ENCODE peak calls at places on chromosomes 11 and 22, in seven cellular contexts. One of them, this sample, is unnamed.

GRCh38 chr11:13674799-13675509 is 6.5 kb downstream of the FAR1 start:
- DNase-seq in neural crest cell: no peak
- DNase-seq in IMR-90: no peak
- DNase-seq in HL-60: peak
- DNase-seq in iris pigment epithelial cell: peak
- DNase-seq in PC-3: no peak
- DNase-seq in GM04503: no peak
- DNase-seq in this sample: no peak

GRCh38 chr22:30245985-30246901 is at the start of gene LIF:
- DNase-seq in IMR-90: peak
- DNase-seq in neural crest cell: no peak
- DNase-seq in iris pigment epithelial cell: peak
- DNase-seq in GM04503: no peak
- DNase-seq in HL-60: no peak
- DNase-seq in PC-3: no peak
- DNase-seq in this sample: no peak

GRCh38 chr11:133020321-133020720 is 512.0 kb downstream of the OPCML start:
- DNase-seq in neural crest cell: no peak
- DNase-seq in IMR-90: no peak
- DNase-seq in HL-60: no peak
- DNase-seq in GM04503: no peak
- DNase-seq in PC-3: no peak
- DNase-seq in iris pigment epithelial cell: no peak
- DNase-seq in this sample: no peak

GRCh38 chr11:111440416-111441205 is 61.5 kb upstream of the POU2AF1 start:
- DNase-seq in IMR-90: no peak
- DNase-seq in HL-60: no peak
- DNase-seq in GM04503: no peak
- DNase-seq in neural crest cell: no peak
- DNase-seq in PC-3: no peak
- DNase-seq in iris pigment epithelial cell: no peak
- DNase-seq in this sample: no peak

GRCh38 chr11:103842795-103843194 is 193.6 kb upstream of the DDI1 start:
- DNase-seq in IMR-90: peak
- DNase-seq in GM04503: no peak
- DNase-seq in HL-60: no peak
- DNase-seq in iris pigment epithelial cell: peak
- DNase-seq in neural crest cell: no peak
- DNase-seq in PC-3: no peak
- DNase-seq in this sample: peak

GRCh38 chr22:23305321-23305910 is 125.1 kb downstream of the BCR start:
- DNase-seq in IMR-90: peak
- DNase-seq in PC-3: peak
- DNase-seq in iris pigment epithelial cell: peak
- DNase-seq in GM04503: no peak
- DNase-seq in HL-60: no peak
- DNase-seq in neural crest cell: no peak
- DNase-seq in this sample: no peak

GRCh38 chr22:17120711-17121234 is 387 bp downstream of the TMEM121B start:
- DNase-seq in PC-3: no peak
- DNase-seq in iris pigment epithelial cell: peak
- DNase-seq in GM04503: no peak
- DNase-seq in neural crest cell: peak
- DNase-seq in HL-60: no peak
- DNase-seq in IMR-90: no peak
- DNase-seq in this sample: no peak

GRCh38 chr22:26608129-26608528 is 9.7 kb downstream of the CRYBB1 start:
- DNase-seq in HL-60: no peak
- DNase-seq in neural crest cell: no peak
- DNase-seq in PC-3: no peak
- DNase-seq in iris pigment epithelial cell: no peak
- DNase-seq in IMR-90: no peak
- DNase-seq in GM04503: no peak
- DNase-seq in this sample: no peak

GRCh38 chr22:49717322-49717919 is 110.3 kb downstream of the BRD1 start:
- DNase-seq in HL-60: no peak
- DNase-seq in neural crest cell: no peak
- DNase-seq in GM04503: no peak
- DNase-seq in iris pigment epithelial cell: no peak
- DNase-seq in PC-3: no peak
- DNase-seq in IMR-90: no peak
- DNase-seq in this sample: no peak

GRCh38 chr22:39592104-39593060 is 21.8 kb downstream of the CACNA1I start:
- DNase-seq in iris pigment epithelial cell: peak
- DNase-seq in PC-3: peak
- DNase-seq in IMR-90: peak
- DNase-seq in neural crest cell: no peak
- DNase-seq in GM04503: peak
- DNase-seq in HL-60: no peak
- DNase-seq in this sample: peak

GRCh38 chr22:37221424-37222336 is 9.4 kb upstream of the SSTR3 start:
- DNase-seq in neural crest cell: no peak
- DNase-seq in GM04503: no peak
- DNase-seq in HL-60: no peak
- DNase-seq in IMR-90: no peak
- DNase-seq in PC-3: no peak
- DNase-seq in iris pigment epithelial cell: no peak
- DNase-seq in this sample: no peak

GRCh38 chr11:2166091-2166851 is 5.3 kb upstream of the INS start:
- DNase-seq in GM04503: no peak
- DNase-seq in HL-60: no peak
- DNase-seq in neural crest cell: peak
- DNase-seq in IMR-90: no peak
- DNase-seq in iris pigment epithelial cell: no peak
- DNase-seq in PC-3: peak
- DNase-seq in this sample: no peak

GRCh38 chr11:134145715-134146114 is 76.8 kb downstream of the JAM3 start:
- DNase-seq in GM04503: no peak
- DNase-seq in IMR-90: no peak
- DNase-seq in HL-60: no peak
- DNase-seq in iris pigment epithelial cell: no peak
- DNase-seq in neural crest cell: no peak
- DNase-seq in PC-3: no peak
- DNase-seq in this sample: no peak

GRCh38 chr11:126431401-126432064 is 76.0 kb downstream of the ST3GAL4 start:
- DNase-seq in iris pigment epithelial cell: peak
- DNase-seq in HL-60: no peak
- DNase-seq in neural crest cell: no peak
- DNase-seq in GM04503: peak
- DNase-seq in PC-3: peak
- DNase-seq in IMR-90: peak
- DNase-seq in this sample: peak

GRCh38 chr11:62449451-62449851 is 30.6 kb downstream of the SCGB1A1 start:
- DNase-seq in HL-60: no peak
- DNase-seq in IMR-90: no peak
- DNase-seq in GM04503: no peak
- DNase-seq in iris pigment epithelial cell: no peak
- DNase-seq in PC-3: peak
- DNase-seq in neural crest cell: no peak
- DNase-seq in this sample: no peak

GRCh38 chr11:130214861-130215530 is 55.4 kb downstream of the ST14 start:
- DNase-seq in PC-3: no peak
- DNase-seq in IMR-90: no peak
- DNase-seq in iris pigment epithelial cell: no peak
- DNase-seq in neural crest cell: no peak
- DNase-seq in GM04503: no peak
- DNase-seq in HL-60: no peak
- DNase-seq in this sample: no peak

GRCh38 chr11:44957051-44957515 is 6.4 kb upstream of the TP53I11 start:
- DNase-seq in PC-3: no peak
- DNase-seq in HL-60: no peak
- DNase-seq in IMR-90: no peak
- DNase-seq in GM04503: no peak
- DNase-seq in neural crest cell: peak
- DNase-seq in iris pigment epithelial cell: no peak
- DNase-seq in this sample: no peak

GRCh38 chr22:29141078-29141688 is 64.5 kb upstream of the EMID1 start:
- DNase-seq in iris pigment epithelial cell: no peak
- DNase-seq in PC-3: no peak
- DNase-seq in neural crest cell: no peak
- DNase-seq in IMR-90: no peak
- DNase-seq in HL-60: no peak
- DNase-seq in GM04503: no peak
- DNase-seq in this sample: no peak

GRCh38 chr11:134139873-134140331 is 71.0 kb downstream of the JAM3 start:
- DNase-seq in PC-3: peak
- DNase-seq in neural crest cell: peak
- DNase-seq in HL-60: no peak
- DNase-seq in IMR-90: peak
- DNase-seq in GM04503: peak
- DNase-seq in iris pigment epithelial cell: peak
- DNase-seq in this sample: peak

GRCh38 chr11:98455500-98456186 is 565.1 kb upstream of the CNTN5 start:
- DNase-seq in PC-3: peak
- DNase-seq in iris pigment epithelial cell: no peak
- DNase-seq in GM04503: no peak
- DNase-seq in neural crest cell: no peak
- DNase-seq in HL-60: no peak
- DNase-seq in IMR-90: no peak
- DNase-seq in this sample: no peak

GRCh38 chr22:23064381-23065068 is 5.8 kb upstream of the GNAZ start:
- DNase-seq in GM04503: no peak
- DNase-seq in iris pigment epithelial cell: no peak
- DNase-seq in HL-60: no peak
- DNase-seq in PC-3: no peak
- DNase-seq in neural crest cell: no peak
- DNase-seq in IMR-90: no peak
- DNase-seq in this sample: no peak

GRCh38 chr11:111983187-111983986 is 41.8 kb upstream of the DLAT start:
- DNase-seq in GM04503: no peak
- DNase-seq in neural crest cell: peak
- DNase-seq in IMR-90: peak
- DNase-seq in HL-60: no peak
- DNase-seq in iris pigment epithelial cell: no peak
- DNase-seq in PC-3: peak
- DNase-seq in this sample: no peak

GRCh38 chr11:125638315-125638714 is 13.4 kb downstream of the CHEK1 start:
- DNase-seq in HL-60: no peak
- DNase-seq in IMR-90: no peak
- DNase-seq in neural crest cell: no peak
- DNase-seq in GM04503: no peak
- DNase-seq in PC-3: no peak
- DNase-seq in iris pigment epithelial cell: no peak
- DNase-seq in this sample: no peak

GRCh38 chr11:5713695-5714094 is 22.6 kb upstream of the OR56B1 start:
- DNase-seq in HL-60: no peak
- DNase-seq in IMR-90: no peak
- DNase-seq in PC-3: no peak
- DNase-seq in iris pigment epithelial cell: no peak
- DNase-seq in neural crest cell: no peak
- DNase-seq in GM04503: no peak
- DNase-seq in this sample: no peak

GRCh38 chr11:2898366-2899079 is 12.9 kb upstream of the CDKN1C start:
- DNase-seq in IMR-90: peak
- DNase-seq in iris pigment epithelial cell: peak
- DNase-seq in HL-60: peak
- DNase-seq in neural crest cell: no peak
- DNase-seq in PC-3: peak
- DNase-seq in GM04503: peak
- DNase-seq in this sample: peak

GRCh38 chr22:46833228-46833627 is 70.8 kb downstream of the TBC1D22A start:
- DNase-seq in iris pigment epithelial cell: peak
- DNase-seq in HL-60: no peak
- DNase-seq in IMR-90: peak
- DNase-seq in PC-3: no peak
- DNase-seq in neural crest cell: no peak
- DNase-seq in GM04503: no peak
- DNase-seq in this sample: no peak

GRCh38 chr11:16184588-16184987 is 171.8 kb downstream of the SOX6 start:
- DNase-seq in iris pigment epithelial cell: peak
- DNase-seq in HL-60: no peak
- DNase-seq in IMR-90: peak
- DNase-seq in neural crest cell: no peak
- DNase-seq in PC-3: peak
- DNase-seq in GM04503: no peak
- DNase-seq in this sample: peak

GRCh38 chr11:66056541-66056940 is 4.4 kb downstream of the SF3B2 start:
- DNase-seq in HL-60: no peak
- DNase-seq in IMR-90: no peak
- DNase-seq in neural crest cell: no peak
- DNase-seq in GM04503: no peak
- DNase-seq in PC-3: no peak
- DNase-seq in iris pigment epithelial cell: no peak
- DNase-seq in this sample: no peak

GRCh38 chr11:62306227-62306626 is 7.4 kb upstream of the SCGB1D4 start:
- DNase-seq in IMR-90: no peak
- DNase-seq in GM04503: no peak
- DNase-seq in iris pigment epithelial cell: no peak
- DNase-seq in HL-60: no peak
- DNase-seq in PC-3: no peak
- DNase-seq in neural crest cell: no peak
- DNase-seq in this sample: no peak

GRCh38 chr22:26579331-26579886 is 10.5 kb downstream of the TPST2 start:
- DNase-seq in PC-3: no peak
- DNase-seq in IMR-90: no peak
- DNase-seq in neural crest cell: no peak
- DNase-seq in GM04503: no peak
- DNase-seq in iris pigment epithelial cell: no peak
- DNase-seq in HL-60: no peak
- DNase-seq in this sample: no peak

GRCh38 chr11:84390441-84391078 is 1104.4 kb upstream of the CCDC90B start:
- DNase-seq in GM04503: no peak
- DNase-seq in HL-60: no peak
- DNase-seq in IMR-90: no peak
- DNase-seq in neural crest cell: no peak
- DNase-seq in PC-3: peak
- DNase-seq in iris pigment epithelial cell: no peak
- DNase-seq in this sample: no peak

GRCh38 chr11:3830088-3830487 is 10.7 kb downstream of the RHOG start:
- DNase-seq in IMR-90: no peak
- DNase-seq in iris pigment epithelial cell: no peak
- DNase-seq in HL-60: no peak
- DNase-seq in neural crest cell: no peak
- DNase-seq in GM04503: no peak
- DNase-seq in PC-3: no peak
- DNase-seq in this sample: no peak

GRCh38 chr22:37198290-37199102 is 10.4 kb upstream of the C1QTNF6 start:
- DNase-seq in GM04503: no peak
- DNase-seq in iris pigment epithelial cell: peak
- DNase-seq in PC-3: peak
- DNase-seq in IMR-90: peak
- DNase-seq in HL-60: peak
- DNase-seq in neural crest cell: peak
- DNase-seq in this sample: no peak

This sample was measured in GM04504.